ENCODE peak calls at places on chromosome 1, in five cellular contexts. One of them, this sample, is unnamed.

GRCh38 chr1:227759345-227760300 is 24.4 kb downstream of the SNAP47 start:
- DNase-seq in tibial artery: no peak
- DNase-seq in heart left ventricle: peak
- DNase-seq in DND-41: no peak
- DNase-seq in hepatocyte: peak
- DNase-seq in this sample: peak

GRCh38 chr1:101136739-101137138 is 100.1 kb upstream of the S1PR1 start:
- DNase-seq in tibial artery: no peak
- DNase-seq in heart left ventricle: no peak
- DNase-seq in DND-41: no peak
- DNase-seq in hepatocyte: no peak
- DNase-seq in this sample: no peak

GRCh38 chr1:227753999-227754764 is 18.9 kb downstream of the SNAP47 start:
- DNase-seq in tibial artery: no peak
- DNase-seq in heart left ventricle: peak
- DNase-seq in DND-41: no peak
- DNase-seq in hepatocyte: no peak
- DNase-seq in this sample: no peak

GRCh38 chr1:160797861-160798273 is 1.9 kb downstream of the LY9 start:
- DNase-seq in tibial artery: no peak
- DNase-seq in heart left ventricle: no peak
- DNase-seq in DND-41: peak
- DNase-seq in hepatocyte: no peak
- DNase-seq in this sample: no peak

GRCh38 chr1:71193153-71193552 is 112.3 kb upstream of the ZRANB2 start:
- DNase-seq in tibial artery: no peak
- DNase-seq in heart left ventricle: no peak
- DNase-seq in DND-41: no peak
- DNase-seq in hepatocyte: no peak
- DNase-seq in this sample: no peak

GRCh38 chr1:206905295-206906164 is 8.3 kb downstream of the IL24 start:
- DNase-seq in tibial artery: peak
- DNase-seq in heart left ventricle: no peak
- DNase-seq in DND-41: peak
- DNase-seq in hepatocyte: no peak
- DNase-seq in this sample: peak

GRCh38 chr1:203219171-203219570 is 10.3 kb downstream of the CHIT1 start:
- DNase-seq in tibial artery: no peak
- DNase-seq in heart left ventricle: no peak
- DNase-seq in DND-41: no peak
- DNase-seq in hepatocyte: no peak
- DNase-seq in this sample: no peak

GRCh38 chr1:240734001-240734400 is 122.0 kb upstream of the GREM2 start:
- DNase-seq in tibial artery: no peak
- DNase-seq in heart left ventricle: no peak
- DNase-seq in DND-41: no peak
- DNase-seq in hepatocyte: no peak
- DNase-seq in this sample: no peak

GRCh38 chr1:151847867-151848596 is 5.5 kb downstream of the THEM5 start:
- DNase-seq in tibial artery: peak
- DNase-seq in heart left ventricle: no peak
- DNase-seq in DND-41: no peak
- DNase-seq in hepatocyte: no peak
- DNase-seq in this sample: no peak

GRCh38 chr1:230744382-230744781 is 2.8 kb upstream of the CAPN9 start:
- DNase-seq in tibial artery: no peak
- DNase-seq in heart left ventricle: no peak
- DNase-seq in DND-41: no peak
- DNase-seq in hepatocyte: no peak
- DNase-seq in this sample: peak

GRCh38 chr1:38745476-38746410 is 113.8 kb downstream of the RRAGC start:
- DNase-seq in tibial artery: no peak
- DNase-seq in heart left ventricle: no peak
- DNase-seq in DND-41: no peak
- DNase-seq in hepatocyte: no peak
- DNase-seq in this sample: no peak

GRCh38 chr1:28443550-28443949 is 62.3 kb upstream of the RCC1 start:
- DNase-seq in tibial artery: no peak
- DNase-seq in heart left ventricle: no peak
- DNase-seq in DND-41: no peak
- DNase-seq in hepatocyte: no peak
- DNase-seq in this sample: no peak

GRCh38 chr1:15760520-15761211 is 2.1 kb downstream of the FBLIM1 start:
- DNase-seq in tibial artery: peak
- DNase-seq in heart left ventricle: no peak
- DNase-seq in DND-41: no peak
- DNase-seq in hepatocyte: peak
- DNase-seq in this sample: no peak

GRCh38 chr1:91894036-91894761 is 8.2 kb upstream of the TGFBR3 start:
- DNase-seq in tibial artery: no peak
- DNase-seq in heart left ventricle: no peak
- DNase-seq in DND-41: no peak
- DNase-seq in hepatocyte: no peak
- DNase-seq in this sample: no peak
- H3K4me3 ChIP-seq in tibial artery: no peak
- H3K4me3 ChIP-seq in heart left ventricle: no peak
- H3K4me3 ChIP-seq in DND-41: no peak
- H3K4me3 ChIP-seq in hepatocyte: no peak
- H3K4me3 ChIP-seq in this sample: no peak

GRCh38 chr1:115753371-115753770 is 15.1 kb downstream of the CASQ2 start:
- DNase-seq in tibial artery: no peak
- DNase-seq in heart left ventricle: no peak
- DNase-seq in DND-41: no peak
- DNase-seq in hepatocyte: no peak
- DNase-seq in this sample: no peak

GRCh38 chr1:115753830-115754229 is 14.7 kb downstream of the CASQ2 start:
- DNase-seq in tibial artery: peak
- DNase-seq in heart left ventricle: no peak
- DNase-seq in DND-41: no peak
- DNase-seq in hepatocyte: no peak
- DNase-seq in this sample: no peak

GRCh38 chr1:115755436-115756370 is 12.8 kb downstream of the CASQ2 start:
- DNase-seq in tibial artery: no peak
- DNase-seq in heart left ventricle: no peak
- DNase-seq in DND-41: no peak
- DNase-seq in hepatocyte: no peak
- DNase-seq in this sample: no peak

GRCh38 chr1:115757866-115758265 is 10.6 kb downstream of the CASQ2 start:
- DNase-seq in tibial artery: no peak
- DNase-seq in heart left ventricle: no peak
- DNase-seq in DND-41: no peak
- DNase-seq in hepatocyte: no peak
- DNase-seq in this sample: no peak

GRCh38 chr1:115757286-115757810 is 11.2 kb downstream of the CASQ2 start:
- DNase-seq in tibial artery: no peak
- DNase-seq in heart left ventricle: no peak
- DNase-seq in DND-41: no peak
- DNase-seq in hepatocyte: no peak
- DNase-seq in this sample: no peak
- H3K4me3 ChIP-seq in tibial artery: no peak
- H3K4me3 ChIP-seq in heart left ventricle: no peak
- H3K4me3 ChIP-seq in DND-41: no peak
- H3K4me3 ChIP-seq in hepatocyte: no peak
- H3K4me3 ChIP-seq in this sample: no peak

GRCh38 chr1:36383240-36383639 is 2.5 kb downstream of the STK40 start:
- DNase-seq in tibial artery: no peak
- DNase-seq in heart left ventricle: no peak
- DNase-seq in DND-41: no peak
- DNase-seq in hepatocyte: no peak
- DNase-seq in this sample: no peak
- H3K4me3 ChIP-seq in tibial artery: no peak
- H3K4me3 ChIP-seq in heart left ventricle: no peak
- H3K4me3 ChIP-seq in DND-41: no peak
- H3K4me3 ChIP-seq in hepatocyte: no peak
- H3K4me3 ChIP-seq in this sample: no peak

GRCh38 chr1:99725996-99726395 is 40.4 kb downstream of the FRRS1 start:
- DNase-seq in tibial artery: no peak
- DNase-seq in heart left ventricle: no peak
- DNase-seq in DND-41: no peak
- DNase-seq in hepatocyte: no peak
- DNase-seq in this sample: no peak
- H3K4me3 ChIP-seq in tibial artery: no peak
- H3K4me3 ChIP-seq in heart left ventricle: no peak
- H3K4me3 ChIP-seq in DND-41: no peak
- H3K4me3 ChIP-seq in hepatocyte: no peak
- H3K4me3 ChIP-seq in this sample: no peak

GRCh38 chr1:89607888-89608626 is 24.9 kb upstream of the LRRC8C start:
- DNase-seq in tibial artery: no peak
- DNase-seq in heart left ventricle: no peak
- DNase-seq in DND-41: no peak
- DNase-seq in hepatocyte: no peak
- DNase-seq in this sample: no peak

GRCh38 chr1:89605692-89606091 is 27.2 kb upstream of the LRRC8C start:
- DNase-seq in tibial artery: no peak
- DNase-seq in heart left ventricle: no peak
- DNase-seq in DND-41: no peak
- DNase-seq in hepatocyte: no peak
- DNase-seq in this sample: peak

GRCh38 chr1:89607156-89607555 is 25.8 kb upstream of the LRRC8C start:
- DNase-seq in tibial artery: no peak
- DNase-seq in heart left ventricle: no peak
- DNase-seq in DND-41: no peak
- DNase-seq in hepatocyte: no peak
- DNase-seq in this sample: no peak

GRCh38 chr1:89604414-89604735 is 28.5 kb upstream of the LRRC8C start:
- DNase-seq in tibial artery: no peak
- DNase-seq in heart left ventricle: no peak
- DNase-seq in DND-41: no peak
- DNase-seq in hepatocyte: no peak
- DNase-seq in this sample: no peak

DNA sequence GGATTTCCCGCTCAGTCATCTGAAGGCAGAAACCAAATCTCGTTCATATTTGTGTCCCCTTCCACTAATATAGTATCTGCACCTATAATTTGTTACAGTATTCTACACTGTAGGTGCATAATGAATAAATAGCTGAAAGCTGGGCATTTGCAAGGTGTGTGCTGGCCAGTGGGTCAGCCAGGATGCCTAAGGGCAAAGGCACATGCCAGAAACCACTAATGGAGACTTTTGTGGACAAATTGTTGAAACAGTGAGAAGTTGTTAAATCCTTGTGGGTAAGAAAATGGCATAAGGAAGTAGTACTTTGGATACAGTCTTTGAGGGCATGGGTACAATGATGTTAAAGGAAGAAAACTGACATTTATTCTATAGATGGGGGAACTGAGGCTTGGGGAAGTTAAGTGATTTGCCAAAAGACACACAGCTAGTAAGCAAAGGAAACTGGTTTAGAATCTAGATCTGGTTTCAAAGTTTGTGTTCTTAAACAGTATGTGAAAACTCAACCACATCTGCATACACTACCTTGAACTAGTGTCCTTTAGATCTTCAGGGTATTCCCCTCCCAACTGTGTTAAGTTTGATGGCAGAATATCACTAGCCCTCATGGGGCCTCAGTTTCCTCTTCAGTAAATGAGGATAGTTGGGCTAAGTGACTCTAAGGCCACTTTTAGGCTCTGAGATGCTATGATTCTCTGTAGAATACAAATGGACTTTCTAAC is 26.5 kb upstream of the LRRC8C start:
- DNase-seq in tibial artery: no peak
- DNase-seq in heart left ventricle: no peak
- DNase-seq in DND-41: no peak
- DNase-seq in hepatocyte: no peak
- DNase-seq in this sample: no peak
- H3K4me3 ChIP-seq in tibial artery: no peak
- H3K4me3 ChIP-seq in heart left ventricle: no peak
- H3K4me3 ChIP-seq in DND-41: no peak
- H3K4me3 ChIP-seq in hepatocyte: no peak
- H3K4me3 ChIP-seq in this sample: no peak